ENCODE peak calls at places on chromosomes 12 and 14, in seven cellular contexts. A is IMR-90, F is prostate gland, B is fibroblast of lung, P is body of pancreas, K is H1, E is breast epithelium. I is an unnamed sample. For H3K27me3, the result is how much of the 10 kb centered on the place peaks cover.

GRCh38 chr14:96267336-96267735 is 11.3 kb downstream of the BDKRB1 start:
- DNase-seq in A (peak), F (peak), B (peak), P (peak), K (no peak), E (peak), I (peak)

GRCh38 chr12:68577949-68578348 is 32.8 kb upstream of the RAP1B start:
- DNase-seq in A (no peak), F (no peak), B (no peak), P (no peak), K (no peak), E (no peak), I (no peak)

GRCh38 chr14:94367896-94368590 is 20.4 kb downstream of the SERPINA1 start:
- DNase-seq in A (no peak), F (no peak), B (no peak), P (no peak), K (no peak), E (no peak), I (no peak)

GRCh38 chr14:54881235-54881760 is 21.3 kb downstream of the GCH1 start:
- DNase-seq in A (peak), F (peak), B (peak), P (peak), K (no peak), E (no peak), I (no peak)

GRCh38 chr12:45259732-45260480 is 44.0 kb downstream of the ANO6 start:
- DNase-seq in A (peak), F (no peak), B (peak), P (no peak), K (no peak), E (no peak), I (no peak)

GRCh38 chr12:45987339-45987726 is 3.0 kb downstream of the SCAF11 start:
- DNase-seq in A (no peak), F (no peak), B (no peak), P (no peak), K (no peak), E (no peak), I (no peak)

GRCh38 chr12:18864900-18865561 is 127.1 kb downstream of the CAPZA3 start:
- DNase-seq in A (peak), F (no peak), B (peak), P (no peak), K (no peak), E (no peak), I (peak)

GRCh38 chr14:73752297-73752992 is 38.3 kb upstream of the PNMA1 start:
- DNase-seq in A (peak), F (peak), B (peak), P (peak), K (no peak), E (peak), I (peak)

GRCh38 chr12:3129301-3130052 is 52.3 kb downstream of the TSPAN9 start:
- DNase-seq in A (peak), F (no peak), B (peak), P (no peak), K (no peak), E (no peak), I (no peak)

GRCh38 chr12:123041042-123041531 is 60.6 kb downstream of the ARL6IP4 start:
- DNase-seq in A (no peak), F (no peak), B (no peak), P (no peak), K (no peak), E (no peak), I (no peak)

GRCh38 chr12:62799126-62799736 is 135.7 kb downstream of the PPM1H start:
- DNase-seq in A (peak), F (peak), B (peak), P (peak), K (peak), E (peak), I (no peak)

GRCh38 chr12:116210762-116211161 is 66.7 kb downstream of the MED13L start:
- DNase-seq in A (no peak), F (no peak), B (no peak), P (no peak), K (no peak), E (no peak), I (no peak)

GRCh38 chr12:111597731-111598636 is 1.1 kb downstream of the ATXN2 start:
- DNase-seq in A (no peak), F (peak), B (peak), P (peak), K (no peak), E (peak), I (no peak)

GRCh38 chr14:51650721-51651387 is 856 bp upstream of the FRMD6 start:
- DNase-seq in A (no peak), F (peak), B (no peak), P (peak), K (no peak), E (peak), I (no peak)

GRCh38 chr14:103056322-103057027 is 874 bp downstream of the CDC42BPB start:
- DNase-seq in A (peak), F (no peak), B (peak), P (peak), K (no peak), E (no peak), I (no peak)

GRCh38 chr12:125185740-125186470 is 120.7 kb downstream of the AACS start:
- DNase-seq in A (peak), F (peak), B (peak), P (peak), K (no peak), E (peak), I (no peak)
- H3K27me3 ChIP-seq in A (under half), F (under half), B (under half), P (under half), K (under half), E (half or more), I (under half)

GRCh38 chr12:56020437-56021189 is at the start of gene IKZF4:
- DNase-seq in A (peak), F (no peak), B (peak), P (peak), K (no peak), E (no peak), I (no peak)
- H3K4me3 ChIP-seq in A (peak), F (no peak), B (peak), P (no peak), K (peak), E (peak), I (peak)

GRCh38 chr12:101876861-101877815 is at the start of gene DRAM1:
- DNase-seq in A (peak), F (peak), B (peak), P (peak), K (peak), E (peak), I (peak)
- TF ChIP-seq CTCF in A (peak), F (no peak), B (peak), P (no peak), K (no peak), E (no peak), I (peak)

DNA sequence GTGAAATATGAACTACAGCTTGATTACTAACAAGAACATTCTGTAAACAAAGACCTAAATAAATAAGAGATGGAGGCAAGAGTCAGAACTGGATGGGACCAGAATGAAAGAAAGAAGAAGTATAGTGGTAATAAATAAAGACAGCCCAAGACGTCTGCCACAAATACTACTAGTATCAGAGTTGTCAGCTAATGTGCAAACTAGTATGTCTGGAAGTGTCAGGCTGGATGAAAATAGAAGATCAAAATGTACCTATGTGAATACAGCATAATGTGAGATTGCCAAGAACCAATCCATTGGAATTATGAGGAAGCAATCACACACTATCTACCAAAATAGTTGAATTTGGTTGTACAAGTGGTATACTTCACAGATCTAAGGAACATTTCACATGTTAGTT is 353.0 kb downstream of the BTG1 start:
- DNase-seq in A (no peak), F (no peak), B (no peak), P (no peak), K (no peak), E (no peak), I (no peak)
- H3K27me3 ChIP-seq in A (under half), F (under half), B (under half), P (under half), K (under half), E (under half), I (under half)

DNA sequence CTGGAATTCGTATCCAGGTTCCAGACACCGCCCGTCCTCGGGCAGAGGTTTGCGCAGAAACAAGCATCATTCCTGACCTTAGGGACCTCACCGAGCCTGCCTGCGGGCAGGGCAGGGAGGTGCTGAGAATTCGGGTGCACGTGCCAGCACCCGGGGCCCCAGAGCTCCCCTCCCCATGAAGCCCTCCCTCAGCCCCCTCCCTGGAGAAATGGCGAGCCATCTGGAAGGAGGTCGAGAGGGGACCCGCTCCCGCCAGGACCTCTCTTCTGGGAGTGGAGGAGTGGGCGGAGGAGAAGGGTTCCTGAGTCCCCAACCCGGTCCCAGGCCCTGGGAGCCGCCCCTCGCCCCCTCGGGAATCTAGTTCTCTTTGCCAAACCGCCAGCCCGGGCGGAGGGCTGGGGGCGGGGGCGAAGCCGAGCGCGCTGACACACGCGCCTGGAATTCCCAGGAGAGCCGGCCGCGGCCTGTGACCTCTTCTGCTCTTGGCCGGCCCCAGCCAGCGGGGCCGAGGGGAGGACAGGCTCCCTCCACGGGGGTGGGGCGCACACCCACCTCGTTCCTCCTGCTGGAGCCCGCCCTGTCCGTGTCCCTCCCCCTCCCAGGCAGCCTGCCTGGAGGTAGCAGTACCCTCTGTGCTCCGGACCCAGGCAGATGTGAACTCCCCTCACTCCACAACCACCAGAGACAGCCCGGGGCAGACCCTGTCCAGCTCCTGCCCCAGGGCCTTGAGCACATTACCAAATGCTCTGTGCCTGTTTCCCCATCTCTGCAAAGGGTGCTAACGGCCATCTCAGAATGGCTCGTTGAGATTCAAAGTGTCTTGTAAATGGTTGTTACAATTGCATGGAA is 23.0 kb upstream of the GPR132 start:
- DNase-seq in A (peak), F (no peak), B (peak), P (peak), K (no peak), E (peak), I (peak)
- H3K4me3 ChIP-seq in A (peak), F (peak), B (peak), P (no peak), K (peak), E (peak), I (peak)

DNA sequence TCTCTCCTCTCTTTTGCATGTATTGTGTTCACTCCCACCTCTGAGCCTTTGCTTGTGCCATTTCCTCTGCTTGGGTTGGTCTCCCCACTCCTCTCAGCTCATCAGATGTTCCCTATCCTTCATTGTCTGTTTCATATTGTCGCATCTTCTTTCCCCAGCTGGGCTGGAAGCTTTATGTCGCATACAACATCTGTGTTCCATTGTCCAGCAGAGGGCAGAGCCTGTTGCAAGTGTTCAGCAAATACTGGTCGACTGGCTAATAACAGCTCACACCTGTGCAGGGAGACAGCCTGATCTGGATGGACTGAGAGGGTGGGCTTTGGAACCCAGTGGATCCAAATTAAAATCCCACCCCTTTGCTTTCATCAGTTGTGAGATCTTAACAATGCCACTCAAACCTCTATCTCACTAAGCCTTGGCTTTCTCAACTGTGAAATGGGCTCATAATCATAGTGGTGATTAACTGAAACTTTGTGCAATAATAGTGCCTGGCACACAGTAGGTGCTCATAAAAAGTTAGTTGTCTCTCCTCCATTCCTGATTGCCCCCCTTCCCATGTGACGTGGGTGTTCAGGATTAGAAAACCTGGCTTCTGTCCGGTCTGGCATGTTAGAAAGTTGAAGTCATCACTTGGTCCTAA is 75.8 kb downstream of the RIN3 start:
- DNase-seq in A (peak), F (peak), B (peak), P (no peak), K (no peak), E (no peak), I (no peak)
- TF ChIP-seq CTCF in A (peak), F (no peak), B (peak), P (no peak), K (peak), E (no peak), I (peak)

I was measured in BJ.